ENCODE peak calls at places on chromosomes 11 and 22, in seven cellular contexts. V is left ventricle myocardium inferior, P is GM23338, X is fibroblast of lung, F is colonic mucosa, H is A673, B is heart left ventricle. U is an unnamed sample. For H3K4me1, the result is how much of the 10 kb centered on the place peaks cover.

GRCh38 chr22:17867160-17867785 is 93.0 kb upstream of the BID start:
- DNase-seq in X (no peak), H (no peak), V (peak), B (peak), F (peak), P (no peak), U (peak)

GRCh38 chr11:118497831-118498230 is 29.4 kb upstream of the TTC36 start:
- DNase-seq in P (no peak), H (no peak), B (no peak), V (no peak), X (peak), F (no peak), U (no peak)

GRCh38 chr11:33268945-33269567 is 11.9 kb downstream of the HIPK3 start:
- DNase-seq in V (no peak), P (no peak), H (no peak), X (peak), B (no peak), F (no peak), U (no peak)

GRCh38 chr11:61111786-61112517 is 9.7 kb downstream of the CD5 start:
- DNase-seq in H (no peak), B (no peak), P (no peak), V (no peak), X (no peak), F (no peak), U (no peak)

GRCh38 chr11:62593434-62594044 is 2.2 kb upstream of the TUT1 start:
- DNase-seq in V (peak), P (peak), F (peak), H (peak), B (peak), X (peak), U (peak)

GRCh38 chr11:72041364-72042058 is 38.8 kb downstream of the NUMA1 start:
- DNase-seq in V (peak), H (peak), X (peak), F (peak), P (peak), B (peak), U (peak)

GRCh38 chr11:120134106-120134930 is 3.6 kb downstream of the TRIM29 start:
- DNase-seq in B (no peak), F (peak), X (no peak), H (no peak), P (no peak), V (peak), U (peak)

GRCh38 chr22:38989461-38989860 is 7.3 kb downstream of the APOBEC3B start:
- DNase-seq in F (no peak), V (no peak), H (no peak), P (no peak), B (no peak), X (no peak), U (no peak)

GRCh38 chr11:35148163-35148562 is 9.2 kb downstream of the CD44 start:
- DNase-seq in F (no peak), X (no peak), H (no peak), P (peak), B (no peak), V (no peak), U (no peak)

GRCh38 chr11:66337103-66337899 is 1.1 kb upstream of the RIN1 start:
- DNase-seq in V (no peak), B (no peak), H (no peak), P (no peak), X (peak), F (no peak), U (no peak)

GRCh38 chr11:66334605-66335442 is 1.4 kb downstream of the RIN1 start:
- DNase-seq in V (no peak), H (no peak), P (no peak), X (no peak), F (no peak), B (peak), U (no peak)

GRCh38 chr11:66335531-66336233 is 552 bp downstream of the RIN1 start:
- DNase-seq in P (peak), X (peak), B (no peak), H (no peak), F (no peak), V (no peak), U (peak)

GRCh38 chr11:66338276-66339162 is 2.3 kb upstream of the RIN1 start:
- DNase-seq in H (no peak), P (no peak), F (no peak), B (peak), X (no peak), V (no peak), U (no peak)

GRCh38 chr11:66336234-66337102 is at the start of gene RIN1:
- DNase-seq in F (peak), H (peak), V (no peak), P (peak), B (peak), X (peak), U (peak)
- H3K4me1 ChIP-seq in F (under half), H (under half), V (under half), P (under half), B (under half), X (under half), U (under half)

GRCh38 chr11:94738746-94739145 is 29.4 kb upstream of the AMOTL1 start:
- DNase-seq in B (no peak), V (no peak), H (no peak), X (no peak), P (no peak), F (no peak), U (no peak)

GRCh38 chr11:94734563-94735275 is 33.4 kb upstream of the AMOTL1 start:
- DNase-seq in V (no peak), P (peak), B (no peak), H (peak), F (no peak), X (no peak), U (no peak)

GRCh38 chr11:94737171-94737611 is 31.0 kb upstream of the AMOTL1 start:
- DNase-seq in H (no peak), X (peak), F (no peak), B (no peak), V (no peak), P (no peak), U (no peak)

GRCh38 chr11:94732617-94733292 is 35.4 kb upstream of the AMOTL1 start:
- DNase-seq in V (peak), B (peak), P (no peak), H (no peak), X (peak), F (no peak), U (no peak)

GRCh38 chr11:94735907-94736306 is 32.2 kb upstream of the AMOTL1 start:
- DNase-seq in X (no peak), F (no peak), H (no peak), B (no peak), P (no peak), V (no peak), U (no peak)
- TF ChIP-seq CTCF in X (no peak), F (no peak), H (no peak), B (no peak), P (no peak), V (no peak), U (no peak)

DNA sequence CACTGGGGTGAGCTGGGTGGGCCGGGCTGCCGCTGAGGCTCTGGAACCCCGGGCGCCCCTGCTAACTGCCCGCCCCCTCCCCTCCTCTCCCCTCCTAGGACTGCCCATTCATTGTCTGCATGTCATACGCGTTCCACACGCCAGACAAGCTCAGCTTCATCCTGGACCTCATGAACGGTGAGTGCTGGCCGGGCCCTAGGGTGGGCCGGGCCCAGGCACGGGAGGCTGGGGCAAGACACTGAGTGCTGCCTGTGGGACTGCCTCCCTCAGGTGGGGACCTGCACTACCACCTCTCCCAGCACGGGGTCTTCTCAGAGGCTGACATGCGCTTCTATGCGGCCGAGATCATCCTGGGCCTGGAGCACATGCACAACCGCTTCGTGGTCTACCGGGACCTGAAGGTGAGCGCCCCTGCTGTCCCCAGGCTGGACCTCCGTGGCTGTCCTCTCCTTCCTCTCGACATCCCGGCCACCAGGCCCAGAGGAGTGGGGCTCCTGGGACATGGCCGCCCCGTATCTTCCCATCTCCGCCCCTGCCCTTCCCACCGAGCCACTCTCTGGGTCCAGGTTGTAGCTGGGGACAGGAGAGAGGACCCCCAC is 7.5 kb upstream of the ANKRD13D start:
- DNase-seq in H (no peak), B (peak), P (no peak), V (no peak), X (no peak), F (no peak), U (no peak)
- H3K4me1 ChIP-seq in H (under half), B (under half), P (under half), V (half or more), X (under half), F (under half), U (under half)

GRCh38 chr22:23233084-23233501 is 52.8 kb downstream of the BCR start:
- DNase-seq in H (no peak), P (peak), V (peak), X (peak), B (no peak), F (no peak), U (no peak)
- TF ChIP-seq CTCF in H (no peak), P (no peak), V (peak), X (no peak), B (no peak), F (no peak), U (no peak)

GRCh38 chr11:2177081-2177480 is 5.5 kb upstream of the TH start:
- DNase-seq in B (no peak), X (no peak), F (no peak), V (no peak), H (no peak), P (peak), U (no peak)

GRCh38 chr11:2174361-2174760 is 2.7 kb upstream of the TH start:
- DNase-seq in X (no peak), H (no peak), F (no peak), B (no peak), V (no peak), P (no peak), U (no peak)

GRCh38 chr11:2175659-2176058 is 4.0 kb upstream of the TH start:
- DNase-seq in F (no peak), H (no peak), V (no peak), B (no peak), X (peak), P (no peak), U (no peak)

GRCh38 chr11:2178906-2179494 is 7.4 kb upstream of the TH start:
- DNase-seq in V (no peak), B (no peak), H (peak), P (no peak), F (no peak), X (peak), U (no peak)

GRCh38 chr11:2176389-2176900 is 4.8 kb upstream of the TH start:
- DNase-seq in X (no peak), H (no peak), V (no peak), P (no peak), B (no peak), F (no peak), U (no peak)
- H3K4me1 ChIP-seq in X (under half), H (under half), V (under half), P (under half), B (under half), F (under half), U (under half)